ENCODE peak calls at places on chromosomes 2 and 18, in ten cellular contexts. J is AG04450; K is HCT116; L is bronchial epithelial cell; C is AG10803; W is fibroblast of lung; M is HFF-Myc; O is fibroblast of pulmonary artery; A is CD8-positive, alpha-beta T cell; B is A549. V is an unnamed sample.

GRCh38 chr18:61602836-61603235 is 269.6 kb downstream of the CDH20 start:
- DNase-seq in J (no peak), K (no peak), L (peak), C (peak), W (no peak), M (no peak), O (no peak), A (no peak), B (no peak), V (no peak)

GRCh38 chr2:117832905-117833613 is 18.6 kb downstream of the DDX18 start:
- DNase-seq in J (no peak), K (no peak), L (peak), C (peak), W (peak), M (no peak), O (peak), A (no peak), B (no peak), V (peak)

GRCh38 chr2:229380101-229380625 is 109.1 kb upstream of the PID1 start:
- DNase-seq in J (no peak), K (no peak), L (no peak), C (no peak), W (no peak), M (no peak), O (no peak), A (no peak), B (no peak), V (no peak)

GRCh38 chr18:52439457-52439856 is 99.5 kb downstream of the DCC start:
- DNase-seq in J (no peak), K (no peak), L (no peak), C (no peak), W (no peak), M (no peak), O (no peak), A (no peak), B (no peak), V (no peak)

GRCh38 chr2:236568068-236568921 is 1.3 kb upstream of the ACKR3 start:
- DNase-seq in J (no peak), K (no peak), L (peak), C (peak), W (peak), M (no peak), O (no peak), A (peak), B (no peak), V (peak)

GRCh38 chr2:166516712-166517303 is 22.8 kb upstream of the SCN7A start:
- DNase-seq in J (peak), K (no peak), L (peak), C (no peak), W (peak), M (no peak), O (peak), A (no peak), B (no peak), V (peak)

GRCh38 chr2:40199758-40200157 is 252.1 kb downstream of the SLC8A1 start:
- DNase-seq in J (no peak), K (no peak), L (no peak), C (peak), W (peak), M (no peak), O (peak), A (no peak), B (no peak), V (no peak)

GRCh38 chr18:78408623-78409022 is 571.0 kb upstream of the SALL3 start:
- DNase-seq in J (no peak), K (no peak), L (no peak), C (no peak), W (no peak), M (no peak), O (no peak), A (no peak), B (no peak), V (no peak)

GRCh38 chr2:68977453-68977852 is 3.0 kb downstream of the GKN1 start:
- DNase-seq in J (no peak), K (no peak), L (no peak), C (no peak), W (no peak), M (no peak), O (no peak), A (no peak), B (no peak), V (no peak)

GRCh38 chr2:128595763-128596452 is 277.2 kb upstream of the HS6ST1 start:
- DNase-seq in J (no peak), K (no peak), L (no peak), C (no peak), W (no peak), M (no peak), O (no peak), A (no peak), B (no peak), V (no peak)

GRCh38 chr18:48136051-48136543 is 205.6 kb upstream of the SMAD2 start:
- DNase-seq in J (no peak), K (no peak), L (no peak), C (no peak), W (no peak), M (no peak), O (no peak), A (no peak), B (no peak), V (no peak)

GRCh38 chr2:192559541-192560126 is 364.9 kb upstream of the TMEFF2 start:
- DNase-seq in J (no peak), K (no peak), L (peak), C (no peak), W (no peak), M (no peak), O (no peak), A (no peak), B (no peak), V (no peak)

GRCh38 chr2:239612133-239612532 is 211.3 kb upstream of the HDAC4 start:
- DNase-seq in J (no peak), K (no peak), L (no peak), C (no peak), W (no peak), M (no peak), O (no peak), A (no peak), B (no peak), V (no peak)

GRCh38 chr2:72915907-72916742 is 1.2 kb upstream of the EMX1 start:
- DNase-seq in J (no peak), K (no peak), L (no peak), C (no peak), W (peak), M (no peak), O (no peak), A (no peak), B (peak), V (no peak)

GRCh38 chr18:23631312-23631711 is 31.4 kb downstream of the ANKRD29 start:
- DNase-seq in J (no peak), K (no peak), L (no peak), C (no peak), W (no peak), M (no peak), O (no peak), A (no peak), B (no peak), V (no peak)

GRCh38 chr2:122389694-122390093 is 634.2 kb downstream of the TSN start:
- DNase-seq in J (no peak), K (no peak), L (no peak), C (no peak), W (no peak), M (no peak), O (no peak), A (no peak), B (no peak), V (no peak)

GRCh38 chr2:69674301-69674640 is 30.7 kb upstream of the AAK1 start:
- DNase-seq in J (no peak), K (no peak), L (no peak), C (no peak), W (no peak), M (no peak), O (no peak), A (no peak), B (no peak), V (no peak)

GRCh38 chr2:209629622-209630021 is 142.0 kb upstream of the UNC80 start:
- DNase-seq in J (no peak), K (no peak), L (peak), C (peak), W (peak), M (no peak), O (peak), A (no peak), B (no peak), V (peak)

GRCh38 chr2:40719414-40719813 is 267.5 kb upstream of the SLC8A1 start:
- DNase-seq in J (no peak), K (no peak), L (no peak), C (peak), W (no peak), M (no peak), O (no peak), A (no peak), B (no peak), V (no peak)

GRCh38 chr2:71461304-71461671 is 7.9 kb downstream of the DYSF start:
- DNase-seq in J (no peak), K (no peak), L (no peak), C (no peak), W (no peak), M (no peak), O (no peak), A (no peak), B (no peak), V (no peak)

GRCh38 chr2:10462178-10463083 is 14.3 kb upstream of the ODC1 start:
- DNase-seq in J (no peak), K (no peak), L (no peak), C (no peak), W (no peak), M (no peak), O (no peak), A (no peak), B (no peak), V (no peak)

GRCh38 chr2:241357531-241357930 is 1.4 kb downstream of the FARP2 start:
- DNase-seq in J (no peak), K (no peak), L (peak), C (no peak), W (no peak), M (no peak), O (no peak), A (no peak), B (no peak), V (no peak)
- H3K4me3 ChIP-seq in J (peak), K (peak), L (no peak), C (peak), W (peak), M (peak), O (peak), A (no peak), B (peak), V (peak)

DNA sequence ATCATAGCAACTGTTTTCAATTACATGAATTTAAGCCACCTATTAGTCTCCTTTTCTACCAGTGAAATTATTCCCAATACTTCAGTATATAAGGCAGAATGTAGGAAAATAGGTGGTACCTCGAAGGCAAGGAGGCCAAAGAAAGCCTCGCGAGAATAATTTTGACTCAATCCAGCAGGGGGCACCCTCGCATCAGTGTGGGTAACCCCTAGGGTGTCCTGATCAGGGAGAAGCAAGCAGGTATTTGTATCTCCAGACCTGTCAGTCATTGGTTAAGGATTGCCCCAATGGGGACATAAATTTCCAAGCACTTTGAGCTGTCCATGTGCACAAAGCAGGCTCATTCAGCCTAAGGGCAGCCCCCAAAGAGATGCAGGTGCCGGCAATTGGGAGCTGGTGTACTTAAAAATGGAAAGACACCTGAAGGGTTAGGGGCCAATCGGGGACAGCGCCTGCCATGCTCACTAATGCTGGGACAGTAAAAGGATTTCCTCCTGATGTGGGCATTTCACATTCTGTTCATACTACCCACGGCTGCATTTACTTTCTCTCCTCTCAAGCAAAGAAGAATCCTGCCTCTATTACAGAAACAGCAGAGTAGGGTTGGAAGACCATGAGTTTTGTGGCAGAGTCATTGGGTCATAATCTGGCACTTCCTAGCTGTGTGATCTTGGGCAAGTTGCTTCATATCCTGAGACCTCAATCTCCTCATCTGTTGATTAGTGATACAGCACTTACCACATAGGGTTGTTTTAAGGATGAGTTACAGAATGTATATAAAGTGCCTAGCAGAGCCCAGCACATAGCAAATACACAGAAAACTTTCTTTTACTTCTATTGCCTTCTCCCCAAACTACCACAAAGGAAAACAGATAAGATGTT is 136.1 kb downstream of the ICOS start:
- DNase-seq in J (no peak), K (peak), L (no peak), C (peak), W (no peak), M (no peak), O (peak), A (peak), B (peak), V (peak)
- TF ChIP-seq CTCF in J (peak), K (peak), L (peak), C (peak), W (peak), M (peak), O (peak), A (peak), B (peak), V (peak)

DNA sequence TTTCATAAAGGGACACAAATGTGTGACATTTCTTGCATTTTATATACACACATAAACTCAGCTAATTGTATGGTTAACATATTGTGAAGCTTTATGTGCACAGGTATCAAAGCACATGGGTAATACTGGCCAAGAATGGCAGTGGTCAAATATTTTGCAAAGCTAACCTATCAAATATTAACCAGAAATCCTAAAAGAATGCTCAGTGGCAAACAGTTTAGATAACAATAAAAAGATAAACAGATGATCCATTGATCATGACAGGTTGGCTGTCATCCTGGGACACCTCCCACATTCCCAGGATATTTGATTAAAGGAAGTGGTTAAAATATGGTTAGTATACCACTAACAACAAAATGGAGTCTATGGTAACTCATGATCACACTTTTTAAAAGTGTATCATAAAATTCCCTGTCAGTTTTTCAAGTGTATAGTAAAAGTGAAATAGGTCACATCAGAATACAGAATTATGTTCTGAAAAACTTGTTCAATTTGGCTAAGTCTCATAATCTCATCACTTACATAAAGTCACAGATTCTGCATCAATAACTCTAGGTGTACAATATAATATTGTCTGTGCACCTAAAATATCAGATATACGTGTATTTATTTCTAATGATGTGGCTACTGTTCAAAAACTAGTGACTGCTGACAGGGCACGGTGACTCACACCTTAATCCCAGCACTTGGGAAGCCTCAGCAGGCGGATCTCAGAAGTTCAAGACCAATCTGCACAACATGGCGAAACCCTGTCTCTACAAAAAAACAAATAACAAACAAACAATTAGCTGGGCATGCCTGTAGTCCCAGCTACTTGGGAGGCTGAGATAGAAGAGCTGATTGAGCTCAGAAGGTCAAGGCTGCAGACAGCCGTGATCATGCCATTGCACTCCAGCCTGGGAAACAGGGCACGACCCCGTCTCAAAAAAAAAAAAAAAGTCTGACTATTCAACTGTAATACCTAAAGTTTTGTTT is 48.9 kb downstream of the CDH2 start:
- DNase-seq in J (no peak), K (no peak), L (peak), C (no peak), W (no peak), M (no peak), O (no peak), A (no peak), B (no peak), V (peak)
- H3K4me3 ChIP-seq in J (no peak), K (no peak), L (no peak), C (no peak), W (no peak), M (no peak), O (no peak), A (no peak), B (no peak), V (no peak)

DNA sequence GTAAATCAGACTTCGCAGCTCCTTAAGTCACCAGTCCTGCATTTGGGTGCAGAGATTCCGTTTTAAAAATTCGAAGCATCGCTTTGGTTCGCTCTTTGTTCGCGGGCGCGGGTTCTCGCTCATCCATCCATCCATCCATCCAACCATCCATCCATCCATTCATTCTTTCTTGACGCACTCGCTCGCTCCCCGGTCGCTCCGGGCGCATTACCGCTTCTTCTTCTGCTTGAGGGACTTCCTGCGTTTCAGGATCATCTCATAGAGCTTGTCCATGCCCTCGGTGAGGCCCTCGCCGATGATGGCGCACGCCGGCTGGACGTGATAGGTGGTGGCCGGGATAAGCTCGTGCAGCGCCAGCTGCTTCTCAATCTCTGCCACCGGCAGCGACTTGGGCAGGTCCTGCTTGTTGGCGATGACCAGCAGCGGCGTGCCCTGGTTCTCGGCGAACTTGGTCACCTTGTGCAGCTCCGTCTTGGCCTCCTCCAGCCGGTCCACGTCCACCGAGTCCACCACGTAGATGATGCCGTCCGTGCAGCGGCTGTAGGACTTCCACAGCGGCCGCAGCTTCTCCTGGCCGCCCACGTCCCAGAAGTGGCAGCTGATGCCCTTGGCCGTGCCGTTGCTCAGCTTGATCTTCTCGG is 960 bp downstream of the ARL4C start:
- DNase-seq in J (no peak), K (no peak), L (peak), C (peak), W (peak), M (no peak), O (no peak), A (no peak), B (no peak), V (peak)
- TF ChIP-seq CTCF in J (no peak), K (no peak), L (no peak), C (no peak), W (no peak), M (no peak), O (no peak), A (no peak), B (no peak), V (no peak)

DNA sequence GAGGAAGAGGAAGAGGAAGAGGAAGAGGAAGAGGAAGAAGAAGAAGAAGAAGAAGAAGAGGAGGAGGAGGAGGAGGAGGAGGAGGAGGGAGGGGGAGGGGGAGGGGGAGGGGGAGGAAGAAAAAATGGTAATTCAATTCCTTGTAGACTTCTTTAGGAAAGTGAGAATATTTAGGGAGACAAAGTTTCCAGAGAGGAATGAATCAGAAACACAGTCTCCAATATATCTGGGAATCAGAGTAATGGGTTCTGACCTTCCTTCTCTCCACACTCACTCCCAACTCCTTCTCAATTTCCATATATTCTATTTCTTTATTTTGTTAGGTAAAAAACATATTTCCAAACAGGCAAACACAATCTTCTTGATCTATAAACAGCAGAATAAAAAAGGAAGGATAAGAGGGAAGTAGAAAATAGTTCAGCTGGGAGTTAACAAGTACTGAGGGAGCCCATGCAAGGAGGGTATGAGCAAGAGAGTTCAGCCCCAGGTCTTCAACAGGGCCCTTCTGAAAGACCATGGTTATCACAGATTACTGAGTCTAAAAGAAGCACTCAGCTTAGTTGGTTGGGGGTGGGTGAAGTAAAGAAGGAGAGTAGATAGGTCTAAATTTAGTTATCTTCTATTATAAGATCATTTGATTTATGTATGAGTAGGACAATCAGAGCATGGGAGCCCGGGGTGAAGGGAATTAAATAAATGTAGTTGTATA is 480.8 kb downstream of the NRXN1 start:
- DNase-seq in J (no peak), K (no peak), L (no peak), C (no peak), W (no peak), M (no peak), O (no peak), A (no peak), B (no peak), V (no peak)
- H3K4me3 ChIP-seq in J (no peak), K (no peak), L (no peak), C (no peak), W (no peak), M (no peak), O (no peak), A (no peak), B (no peak), V (no peak)

GRCh38 chr2:149448315-149448714 is 117.9 kb downstream of the LYPD6 start:
- DNase-seq in J (no peak), K (no peak), L (no peak), C (no peak), W (no peak), M (no peak), O (no peak), A (no peak), B (no peak), V (no peak)
- TF ChIP-seq CTCF in J (no peak), K (no peak), L (no peak), C (no peak), W (no peak), M (no peak), O (no peak), A (no peak), B (no peak), V (no peak)